ENCODE peak calls at places on chromosome X, in six cellular contexts. One of them, this sample, is unnamed.

GRCh38 chrX:37060999-37061398 is 52.8 kb downstream of the FAM47C start:
- DNase-seq in H9: peak
- DNase-seq in IMR-90: peak
- DNase-seq in mesenchymal stem cell: peak
- DNase-seq in H1: no peak
- DNase-seq in neuronal stem cell: peak
- DNase-seq in this sample: peak

GRCh38 chrX:96002401-96002800 is 682.2 kb upstream of the DIAPH2 start:
- DNase-seq in neuronal stem cell: no peak
- DNase-seq in H1: no peak
- DNase-seq in mesenchymal stem cell: no peak
- DNase-seq in IMR-90: peak
- DNase-seq in H9: no peak
- DNase-seq in this sample: no peak

GRCh38 chrX:11421816-11422528 is 128.8 kb downstream of the AMELX start:
- DNase-seq in H9: no peak
- DNase-seq in H1: no peak
- DNase-seq in neuronal stem cell: no peak
- DNase-seq in IMR-90: no peak
- DNase-seq in mesenchymal stem cell: no peak
- DNase-seq in this sample: no peak

GRCh38 chrX:724256-724655 is 93.7 kb downstream of the SHOX start:
- DNase-seq in H1: no peak
- DNase-seq in IMR-90: no peak
- DNase-seq in H9: no peak
- DNase-seq in neuronal stem cell: no peak
- DNase-seq in mesenchymal stem cell: no peak
- DNase-seq in this sample: no peak

GRCh38 chrX:74343970-74344622 is 40.1 kb downstream of the ZCCHC13 start:
- DNase-seq in neuronal stem cell: peak
- DNase-seq in H9: peak
- DNase-seq in H1: peak
- DNase-seq in IMR-90: peak
- DNase-seq in mesenchymal stem cell: peak
- DNase-seq in this sample: peak

GRCh38 chrX:128464091-128464490 is 411.9 kb upstream of the ACTRT1 start:
- DNase-seq in H1: no peak
- DNase-seq in IMR-90: no peak
- DNase-seq in H9: no peak
- DNase-seq in neuronal stem cell: no peak
- DNase-seq in mesenchymal stem cell: no peak
- DNase-seq in this sample: no peak

GRCh38 chrX:117376460-117376859 is 740.1 kb downstream of the KLHL13 start:
- DNase-seq in IMR-90: no peak
- DNase-seq in H1: no peak
- DNase-seq in neuronal stem cell: no peak
- DNase-seq in mesenchymal stem cell: no peak
- DNase-seq in H9: no peak
- DNase-seq in this sample: no peak

GRCh38 chrX:55796496-55796895 is 78.9 kb downstream of the RRAGB start:
- DNase-seq in neuronal stem cell: no peak
- DNase-seq in IMR-90: no peak
- DNase-seq in H9: no peak
- DNase-seq in mesenchymal stem cell: no peak
- DNase-seq in H1: no peak
- DNase-seq in this sample: no peak

GRCh38 chrX:69231903-69232302 is 66.7 kb upstream of the PJA1 start:
- DNase-seq in neuronal stem cell: no peak
- DNase-seq in mesenchymal stem cell: no peak
- DNase-seq in H1: no peak
- DNase-seq in H9: no peak
- DNase-seq in IMR-90: no peak
- DNase-seq in this sample: no peak

GRCh38 chrX:116897526-116897925 is 434.8 kb upstream of the CT83 start:
- DNase-seq in H1: no peak
- DNase-seq in neuronal stem cell: no peak
- DNase-seq in H9: no peak
- DNase-seq in IMR-90: no peak
- DNase-seq in mesenchymal stem cell: no peak
- DNase-seq in this sample: no peak

GRCh38 chrX:40844476-40844875 is 109.1 kb upstream of the MED14 start:
- DNase-seq in H1: no peak
- DNase-seq in mesenchymal stem cell: peak
- DNase-seq in neuronal stem cell: no peak
- DNase-seq in H9: no peak
- DNase-seq in IMR-90: peak
- DNase-seq in this sample: peak

GRCh38 chrX:133414399-133415275 is 652 bp downstream of the GPC4 start:
- DNase-seq in H9: no peak
- DNase-seq in mesenchymal stem cell: peak
- DNase-seq in IMR-90: no peak
- DNase-seq in neuronal stem cell: no peak
- DNase-seq in H1: no peak
- DNase-seq in this sample: no peak
- H2BK5ac ChIP-seq in H9: no peak
- H2BK5ac ChIP-seq in mesenchymal stem cell: no peak
- H2BK5ac ChIP-seq in IMR-90: no peak
- H2BK5ac ChIP-seq in neuronal stem cell: no peak
- H2BK5ac ChIP-seq in H1: peak
- H2BK5ac ChIP-seq in this sample: peak

GRCh38 chrX:109939498-109939897 is 63.4 kb upstream of the TMEM164 start:
- DNase-seq in mesenchymal stem cell: no peak
- DNase-seq in H9: no peak
- DNase-seq in neuronal stem cell: no peak
- DNase-seq in IMR-90: no peak
- DNase-seq in H1: no peak
- DNase-seq in this sample: no peak

GRCh38 chrX:109940411-109940810 is 62.5 kb upstream of the TMEM164 start:
- DNase-seq in H9: no peak
- DNase-seq in mesenchymal stem cell: no peak
- DNase-seq in IMR-90: no peak
- DNase-seq in neuronal stem cell: no peak
- DNase-seq in H1: no peak
- DNase-seq in this sample: no peak

GRCh38 chrX:109943740-109944092 is 59.2 kb upstream of the TMEM164 start:
- DNase-seq in H1: no peak
- DNase-seq in H9: no peak
- DNase-seq in IMR-90: no peak
- DNase-seq in mesenchymal stem cell: no peak
- DNase-seq in neuronal stem cell: no peak
- DNase-seq in this sample: no peak

GRCh38 chrX:109943092-109943739 is 59.7 kb upstream of the TMEM164 start:
- DNase-seq in IMR-90: no peak
- DNase-seq in H9: no peak
- DNase-seq in neuronal stem cell: no peak
- DNase-seq in mesenchymal stem cell: no peak
- DNase-seq in H1: no peak
- DNase-seq in this sample: peak
- H3K4me2 ChIP-seq in IMR-90: no peak
- H3K4me2 ChIP-seq in H9: no peak
- H3K4me2 ChIP-seq in neuronal stem cell: no peak
- H3K4me2 ChIP-seq in mesenchymal stem cell: no peak
- H3K4me2 ChIP-seq in H1: no peak
- H3K4me2 ChIP-seq in this sample: no peak

DNA sequence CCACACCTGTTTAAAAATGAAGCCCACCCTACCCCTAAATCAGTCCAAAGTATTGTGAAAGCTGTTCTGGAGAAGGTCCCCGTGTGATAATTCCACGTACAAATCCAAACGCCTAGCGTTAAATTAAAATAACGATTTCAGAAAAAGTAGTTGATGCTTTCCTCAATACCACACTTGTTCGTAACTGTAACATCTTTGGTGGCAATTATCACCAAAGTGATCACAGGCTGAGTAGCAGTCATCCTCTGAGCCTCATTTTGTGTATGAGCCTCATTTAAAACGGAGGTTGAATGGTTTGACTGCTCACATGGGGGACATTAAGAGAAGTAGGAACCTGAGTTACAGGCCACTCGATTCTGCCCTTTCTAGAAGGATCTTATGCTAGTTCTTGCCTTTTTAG is 92.9 kb downstream of the GEMIN8 start:
- DNase-seq in IMR-90: no peak
- DNase-seq in H1: no peak
- DNase-seq in mesenchymal stem cell: no peak
- DNase-seq in H9: no peak
- DNase-seq in neuronal stem cell: no peak
- DNase-seq in this sample: no peak
- H2BK15ac ChIP-seq in IMR-90: no peak
- H2BK15ac ChIP-seq in H1: no peak
- H2BK15ac ChIP-seq in mesenchymal stem cell: no peak
- H2BK15ac ChIP-seq in H9: no peak
- H2BK15ac ChIP-seq in neuronal stem cell: no peak
- H2BK15ac ChIP-seq in this sample: no peak

GRCh38 chrX:42119076-42119475 is 195.7 kb upstream of the CASK start:
- DNase-seq in mesenchymal stem cell: peak
- DNase-seq in neuronal stem cell: no peak
- DNase-seq in H9: no peak
- DNase-seq in IMR-90: peak
- DNase-seq in H1: no peak
- DNase-seq in this sample: peak
- H2BK5ac ChIP-seq in mesenchymal stem cell: no peak
- H2BK5ac ChIP-seq in neuronal stem cell: no peak
- H2BK5ac ChIP-seq in H9: no peak
- H2BK5ac ChIP-seq in IMR-90: no peak
- H2BK5ac ChIP-seq in H1: no peak
- H2BK5ac ChIP-seq in this sample: no peak

GRCh38 chrX:152988536-152989291 is 5.2 kb downstream of the PNMA5 start:
- DNase-seq in H9: no peak
- DNase-seq in IMR-90: no peak
- DNase-seq in neuronal stem cell: no peak
- DNase-seq in H1: no peak
- DNase-seq in mesenchymal stem cell: no peak
- DNase-seq in this sample: no peak
- H3K4me2 ChIP-seq in H9: no peak
- H3K4me2 ChIP-seq in IMR-90: no peak
- H3K4me2 ChIP-seq in neuronal stem cell: no peak
- H3K4me2 ChIP-seq in H1: no peak
- H3K4me2 ChIP-seq in mesenchymal stem cell: no peak
- H3K4me2 ChIP-seq in this sample: no peak

DNA sequence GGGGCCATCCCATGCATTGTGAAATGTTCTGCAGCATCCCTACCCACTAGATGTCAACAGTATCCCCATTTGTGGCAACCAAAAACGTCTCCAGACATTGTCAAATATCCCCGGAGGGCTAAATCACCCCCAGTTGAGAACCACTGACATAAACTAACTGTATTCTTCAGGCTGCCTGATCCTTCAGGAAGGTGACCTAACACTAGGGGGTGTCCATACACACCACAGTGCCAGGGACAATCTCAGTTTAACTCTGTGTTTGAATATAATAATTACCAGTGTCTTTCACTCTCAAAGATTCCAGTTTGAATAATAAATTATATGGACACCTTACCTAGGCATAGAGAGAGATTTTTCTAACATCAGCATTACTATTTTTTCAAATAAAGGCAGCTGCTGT is 6.4 kb downstream of the ACE2 start:
- DNase-seq in H1: no peak
- DNase-seq in mesenchymal stem cell: no peak
- DNase-seq in H9: no peak
- DNase-seq in IMR-90: no peak
- DNase-seq in neuronal stem cell: no peak
- DNase-seq in this sample: no peak
- H2BK15ac ChIP-seq in H1: no peak
- H2BK15ac ChIP-seq in mesenchymal stem cell: no peak
- H2BK15ac ChIP-seq in H9: no peak
- H2BK15ac ChIP-seq in IMR-90: no peak
- H2BK15ac ChIP-seq in neuronal stem cell: no peak
- H2BK15ac ChIP-seq in this sample: no peak

GRCh38 chrX:54223581-54223980 is 40.5 kb upstream of the FAM120C start:
- DNase-seq in H9: no peak
- DNase-seq in neuronal stem cell: no peak
- DNase-seq in mesenchymal stem cell: no peak
- DNase-seq in H1: no peak
- DNase-seq in IMR-90: no peak
- DNase-seq in this sample: peak
- H2BK5ac ChIP-seq in H9: no peak
- H2BK5ac ChIP-seq in neuronal stem cell: no peak
- H2BK5ac ChIP-seq in mesenchymal stem cell: no peak
- H2BK5ac ChIP-seq in H1: no peak
- H2BK5ac ChIP-seq in IMR-90: no peak
- H2BK5ac ChIP-seq in this sample: no peak

DNA sequence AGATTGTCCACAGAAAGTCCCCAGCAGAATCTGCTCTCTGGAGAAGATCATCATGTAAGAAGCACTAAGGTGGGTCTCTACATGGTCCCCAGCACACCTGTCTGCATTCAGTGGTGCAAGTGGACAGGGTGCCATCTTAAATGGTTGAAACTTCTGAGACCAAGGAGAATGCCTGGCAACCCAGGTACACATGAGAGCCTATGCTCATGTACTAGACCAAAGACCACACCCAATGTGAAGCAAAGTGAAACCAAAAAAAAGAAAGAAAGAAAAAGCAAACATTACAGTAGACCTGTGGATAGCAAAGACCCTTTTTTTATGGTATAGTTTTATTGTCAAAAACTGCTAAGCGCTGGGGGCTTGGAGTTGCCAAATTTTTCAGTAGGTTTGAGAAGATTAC is 15.0 kb downstream of the CD40LG start:
- DNase-seq in mesenchymal stem cell: no peak
- DNase-seq in H1: no peak
- DNase-seq in H9: no peak
- DNase-seq in IMR-90: no peak
- DNase-seq in neuronal stem cell: no peak
- DNase-seq in this sample: no peak
- H3K4me2 ChIP-seq in mesenchymal stem cell: no peak
- H3K4me2 ChIP-seq in H1: no peak
- H3K4me2 ChIP-seq in H9: no peak
- H3K4me2 ChIP-seq in IMR-90: no peak
- H3K4me2 ChIP-seq in neuronal stem cell: no peak
- H3K4me2 ChIP-seq in this sample: no peak

This sample was measured in mesendoderm.